ENCODE peak calls at places on chromosome 9, in four cellular contexts. One of them, this sample, is unnamed.

GRCh38 chr9:120109242-120109641 is 470.7 kb downstream of the CDK5RAP2 start:
- DNase-seq in IMR-90: no peak
- DNase-seq in GM23338: peak; percentile 80
- DNase-seq in lower lobe of right lung: no peak
- DNase-seq in this sample: peak; percentile 23

GRCh38 chr9:859251-859650 is 17.8 kb downstream of the DMRT1 start:
- DNase-seq in IMR-90: no peak
- DNase-seq in GM23338: no peak
- DNase-seq in lower lobe of right lung: no peak
- DNase-seq in this sample: no peak

GRCh38 chr9:111588846-111589245 is 10.6 kb downstream of the PTGR1 start:
- DNase-seq in lower lobe of right lung: no peak
- DNase-seq in IMR-90: no peak
- DNase-seq in GM23338: no peak
- DNase-seq in this sample: no peak

GRCh38 chr9:92524881-92525280 is 10.9 kb downstream of the ECM2 start:
- DNase-seq in IMR-90: no peak
- DNase-seq in GM23338: no peak
- DNase-seq in lower lobe of right lung: no peak
- DNase-seq in this sample: no peak

GRCh38 chr9:127503947-127504886 is 52.9 kb downstream of the LRSAM1 start:
- DNase-seq in GM23338: peak; percentile 93
- DNase-seq in IMR-90: peak; percentile 82
- DNase-seq in lower lobe of right lung: peak; percentile 86
- DNase-seq in this sample: peak; percentile 67

GRCh38 chr9:18493361-18494015 is 19.5 kb downstream of the ADAMTSL1 start:
- DNase-seq in lower lobe of right lung: no peak
- DNase-seq in IMR-90: peak; percentile 45
- DNase-seq in GM23338: no peak
- DNase-seq in this sample: no peak

GRCh38 chr9:109639666-109640231 is 140.2 kb upstream of the PALM2AKAP2 start:
- DNase-seq in GM23338: peak; percentile 25
- DNase-seq in IMR-90: no peak
- DNase-seq in lower lobe of right lung: no peak
- DNase-seq in this sample: no peak

GRCh38 chr9:99054581-99054980 is 50.3 kb upstream of the TGFBR1 start:
- DNase-seq in GM23338: no peak
- DNase-seq in IMR-90: no peak
- DNase-seq in lower lobe of right lung: no peak
- DNase-seq in this sample: no peak

GRCh38 chr9:81851340-81851739 is 76.9 kb upstream of the SPATA31D4 start:
- DNase-seq in lower lobe of right lung: no peak
- DNase-seq in GM23338: no peak
- DNase-seq in IMR-90: no peak
- DNase-seq in this sample: no peak

GRCh38 chr9:125946397-125946796 is 199.2 kb downstream of the PBX3 start:
- DNase-seq in GM23338: no peak
- DNase-seq in IMR-90: no peak
- DNase-seq in lower lobe of right lung: no peak
- DNase-seq in this sample: no peak

GRCh38 chr9:4559238-4560182 is 69.2 kb downstream of the SLC1A1 start:
- DNase-seq in IMR-90: no peak
- DNase-seq in GM23338: no peak
- DNase-seq in lower lobe of right lung: no peak
- DNase-seq in this sample: no peak

GRCh38 chr9:130183133-130183762 is 11.0 kb downstream of the NCS1 start:
- DNase-seq in GM23338: peak; percentile 50
- DNase-seq in IMR-90: peak; percentile 71
- DNase-seq in lower lobe of right lung: no peak
- DNase-seq in this sample: no peak

GRCh38 chr9:137828527-137829259 is 48.9 kb upstream of the CACNA1B start:
- DNase-seq in GM23338: peak; percentile 79
- DNase-seq in lower lobe of right lung: no peak
- DNase-seq in IMR-90: peak; percentile 18
- DNase-seq in this sample: no peak

GRCh38 chr9:38432922-38433510 is 8.8 kb upstream of the IGFBPL1 start:
- DNase-seq in IMR-90: peak; percentile 54
- DNase-seq in GM23338: peak; percentile 73
- DNase-seq in lower lobe of right lung: no peak
- DNase-seq in this sample: peak; percentile 51

GRCh38 chr9:101915479-101915878 is 177.0 kb upstream of the GRIN3A start:
- DNase-seq in lower lobe of right lung: no peak
- DNase-seq in IMR-90: no peak
- DNase-seq in GM23338: no peak
- DNase-seq in this sample: peak; percentile 53

GRCh38 chr9:107750741-107751521 is 261.4 kb upstream of the KLF4 start:
- DNase-seq in IMR-90: peak; percentile 99
- DNase-seq in GM23338: no peak
- DNase-seq in lower lobe of right lung: peak; percentile 72
- DNase-seq in this sample: peak; percentile 97

DNA sequence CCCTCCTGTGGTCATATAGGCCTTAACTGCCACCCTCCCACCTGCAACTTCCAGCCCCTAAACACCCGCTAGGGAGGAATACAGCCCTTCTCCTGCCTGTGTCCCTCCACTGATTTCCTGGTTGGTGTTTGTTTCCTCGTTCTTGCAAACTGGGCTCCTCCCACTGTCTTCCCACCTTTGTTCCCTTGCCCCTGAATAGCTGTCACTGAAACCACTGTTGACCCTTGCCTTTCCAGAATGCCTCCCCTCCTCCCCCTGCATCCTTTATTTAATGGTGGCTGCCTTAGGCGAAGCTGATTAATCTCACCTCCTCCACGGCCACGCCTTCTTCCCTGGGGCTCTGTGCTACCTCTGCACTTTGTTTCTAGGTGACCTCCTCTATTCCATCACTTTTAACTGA is 626.7 kb downstream of the BNC2 start:
- DNase-seq in GM23338: peak; percentile 45
- DNase-seq in IMR-90: no peak
- DNase-seq in lower lobe of right lung: no peak
- DNase-seq in this sample: peak; percentile 17
- H3K27ac ChIP-seq in GM23338: no peak overlapping the region
- H3K27ac ChIP-seq in IMR-90: no peak overlapping the region
- H3K27ac ChIP-seq in lower lobe of right lung: no peak overlapping the region
- H3K27ac ChIP-seq in this sample: no peak overlapping the region

GRCh38 chr9:20364954-20365353 is 257.3 kb downstream of the MLLT3 start:
- DNase-seq in IMR-90: no peak
- DNase-seq in GM23338: no peak
- DNase-seq in lower lobe of right lung: no peak
- DNase-seq in this sample: no peak

GRCh38 chr9:20373263-20373662 is 249.0 kb downstream of the MLLT3 start:
- DNase-seq in GM23338: no peak
- DNase-seq in lower lobe of right lung: no peak
- DNase-seq in IMR-90: no peak
- DNase-seq in this sample: no peak

GRCh38 chr9:20369391-20369790 is 252.9 kb downstream of the MLLT3 start:
- DNase-seq in GM23338: no peak
- DNase-seq in lower lobe of right lung: no peak
- DNase-seq in IMR-90: no peak
- DNase-seq in this sample: no peak
- TF ChIP-seq CTCF in GM23338: no peak
- TF ChIP-seq CTCF in lower lobe of right lung: no peak
- TF ChIP-seq CTCF in IMR-90: no peak
- TF ChIP-seq CTCF in this sample: no peak

GRCh38 chr9:6105738-6106137 is 90.3 kb upstream of the RANBP6 start:
- DNase-seq in GM23338: peak; percentile 7
- DNase-seq in IMR-90: no peak
- DNase-seq in lower lobe of right lung: no peak
- DNase-seq in this sample: no peak
- H3K27ac ChIP-seq in GM23338: no peak overlapping the region
- H3K27ac ChIP-seq in IMR-90: no peak overlapping the region
- H3K27ac ChIP-seq in lower lobe of right lung: no peak overlapping the region
- H3K27ac ChIP-seq in this sample: no peak overlapping the region

GRCh38 chr9:89318123-89319014 is at the start of gene SECISBP2:
- DNase-seq in lower lobe of right lung: peak; percentile 97
- DNase-seq in IMR-90: peak; percentile 97
- DNase-seq in GM23338: peak; percentile 97
- DNase-seq in this sample: peak; percentile 92
- TF ChIP-seq CTCF in lower lobe of right lung: peak; percentile 76
- TF ChIP-seq CTCF in IMR-90: peak; percentile 88
- TF ChIP-seq CTCF in GM23338: peak; percentile 78
- TF ChIP-seq CTCF in this sample: peak; percentile 83

GRCh38 chr9:96874201-96874785 is 20.0 kb upstream of the ZNF782 start:
- DNase-seq in GM23338: no peak
- DNase-seq in IMR-90: no peak
- DNase-seq in lower lobe of right lung: no peak
- DNase-seq in this sample: no peak
- H3K27ac ChIP-seq in GM23338: no peak overlapping the region
- H3K27ac ChIP-seq in IMR-90: no peak overlapping the region
- H3K27ac ChIP-seq in lower lobe of right lung: no peak overlapping the region
- H3K27ac ChIP-seq in this sample: peak overlapping the region; percentile 95

This sample was measured in RWPE1.